ENCODE peak calls at places on chromosomes 5 and 9, in seven cellular contexts. One of them, this sample, is unnamed.
A peak's percentile ranks its signal among the peaks of the same experiment; 100 is the strongest.

GRCh38 chr9:116280529-116280928 is 126.9 kb downstream of the PAPPA start:
- DNase-seq in right cardiac atrium: no peak
- DNase-seq in posterior cingulate gyrus: no peak
- DNase-seq in tibial artery: no peak
- DNase-seq in NCI-H1092 treated with DMSO at 0.1 percent for 48 hours: no peak
- DNase-seq in GM04503: no peak
- DNase-seq in NCI-H446: no peak
- DNase-seq in this sample: no peak

GRCh38 chr5:166505086-166505485 is 1786.4 kb upstream of the WWC1 start:
- DNase-seq in NCI-H1092 treated with DMSO at 0.1 percent for 48 hours: peak; percentile 90
- DNase-seq in right cardiac atrium: no peak
- DNase-seq in tibial artery: no peak
- DNase-seq in NCI-H446: no peak
- DNase-seq in posterior cingulate gyrus: no peak
- DNase-seq in GM04503: no peak
- DNase-seq in this sample: no peak

GRCh38 chr9:105264380-105264779 is 19.9 kb downstream of the SLC44A1 start:
- DNase-seq in right cardiac atrium: no peak
- DNase-seq in GM04503: no peak
- DNase-seq in NCI-H1092 treated with DMSO at 0.1 percent for 48 hours: no peak
- DNase-seq in posterior cingulate gyrus: no peak
- DNase-seq in tibial artery: no peak
- DNase-seq in NCI-H446: no peak
- DNase-seq in this sample: no peak

GRCh38 chr9:35448511-35448910 is 41.4 kb upstream of the RUSC2 start:
- DNase-seq in right cardiac atrium: no peak
- DNase-seq in posterior cingulate gyrus: no peak
- DNase-seq in NCI-H446: no peak
- DNase-seq in GM04503: no peak
- DNase-seq in tibial artery: no peak
- DNase-seq in NCI-H1092 treated with DMSO at 0.1 percent for 48 hours: no peak
- DNase-seq in this sample: no peak

GRCh38 chr5:149206524-149207141 is 65.0 kb upstream of the AFAP1L1 start:
- DNase-seq in tibial artery: no peak
- DNase-seq in GM04503: no peak
- DNase-seq in NCI-H1092 treated with DMSO at 0.1 percent for 48 hours: no peak
- DNase-seq in posterior cingulate gyrus: no peak
- DNase-seq in right cardiac atrium: peak; percentile 61
- DNase-seq in NCI-H446: no peak
- DNase-seq in this sample: no peak

GRCh38 chr5:14757853-14758252 is 93.3 kb downstream of the OTULIN start:
- DNase-seq in NCI-H1092 treated with DMSO at 0.1 percent for 48 hours: no peak
- DNase-seq in right cardiac atrium: no peak
- DNase-seq in GM04503: no peak
- DNase-seq in tibial artery: no peak
- DNase-seq in posterior cingulate gyrus: no peak
- DNase-seq in NCI-H446: no peak
- DNase-seq in this sample: no peak

GRCh38 chr9:128275198-128276007 is at the start of gene GOLGA2:
- DNase-seq in right cardiac atrium: peak; percentile 70
- DNase-seq in GM04503: no peak
- DNase-seq in tibial artery: no peak
- DNase-seq in NCI-H1092 treated with DMSO at 0.1 percent for 48 hours: no peak
- DNase-seq in NCI-H446: no peak
- DNase-seq in posterior cingulate gyrus: no peak
- DNase-seq in this sample: no peak

GRCh38 chr9:74872619-74873233 is 15.0 kb downstream of the TRPM6 start:
- DNase-seq in NCI-H446: no peak
- DNase-seq in NCI-H1092 treated with DMSO at 0.1 percent for 48 hours: no peak
- DNase-seq in GM04503: no peak
- DNase-seq in tibial artery: no peak
- DNase-seq in posterior cingulate gyrus: no peak
- DNase-seq in right cardiac atrium: no peak
- DNase-seq in this sample: no peak

GRCh38 chr5:164235176-164235914 is 729.9 kb downstream of the MAT2B start:
- DNase-seq in posterior cingulate gyrus: no peak
- DNase-seq in tibial artery: no peak
- DNase-seq in right cardiac atrium: no peak
- DNase-seq in NCI-H446: no peak
- DNase-seq in GM04503: no peak
- DNase-seq in NCI-H1092 treated with DMSO at 0.1 percent for 48 hours: no peak
- DNase-seq in this sample: no peak

GRCh38 chr5:1732238-1732880 is 67.3 kb downstream of the MRPL36 start:
- DNase-seq in GM04503: no peak
- DNase-seq in tibial artery: peak; percentile 56
- DNase-seq in NCI-H1092 treated with DMSO at 0.1 percent for 48 hours: no peak
- DNase-seq in posterior cingulate gyrus: no peak
- DNase-seq in right cardiac atrium: no peak
- DNase-seq in NCI-H446: no peak
- DNase-seq in this sample: no peak

GRCh38 chr5:137997726-137998213 is 35.1 kb downstream of the FAM13B start:
- DNase-seq in GM04503: no peak
- DNase-seq in tibial artery: no peak
- DNase-seq in NCI-H446: no peak
- DNase-seq in right cardiac atrium: no peak
- DNase-seq in NCI-H1092 treated with DMSO at 0.1 percent for 48 hours: no peak
- DNase-seq in posterior cingulate gyrus: no peak
- DNase-seq in this sample: peak; percentile 0

GRCh38 chr9:83047839-83048775 is 14.8 kb downstream of the RASEF start:
- DNase-seq in posterior cingulate gyrus: no peak
- DNase-seq in NCI-H1092 treated with DMSO at 0.1 percent for 48 hours: no peak
- DNase-seq in right cardiac atrium: no peak
- DNase-seq in NCI-H446: peak; percentile 29
- DNase-seq in tibial artery: no peak
- DNase-seq in GM04503: no peak
- DNase-seq in this sample: no peak

GRCh38 chr5:132011561-132012384 is at the start of gene ACSL6:
- DNase-seq in tibial artery: peak; percentile 60
- DNase-seq in posterior cingulate gyrus: no peak
- DNase-seq in right cardiac atrium: peak; percentile 28
- DNase-seq in NCI-H446: no peak
- DNase-seq in GM04503: no peak
- DNase-seq in NCI-H1092 treated with DMSO at 0.1 percent for 48 hours: no peak
- DNase-seq in this sample: no peak

GRCh38 chr9:128903079-128903461 is 17.7 kb upstream of the PHYHD1 start:
- DNase-seq in right cardiac atrium: no peak
- DNase-seq in NCI-H1092 treated with DMSO at 0.1 percent for 48 hours: no peak
- DNase-seq in posterior cingulate gyrus: no peak
- DNase-seq in NCI-H446: no peak
- DNase-seq in tibial artery: no peak
- DNase-seq in GM04503: no peak
- DNase-seq in this sample: no peak

GRCh38 chr9:131754846-131755245 is 15.0 kb upstream of the RAPGEF1 start:
- DNase-seq in NCI-H1092 treated with DMSO at 0.1 percent for 48 hours: no peak
- DNase-seq in GM04503: no peak
- DNase-seq in right cardiac atrium: no peak
- DNase-seq in tibial artery: no peak
- DNase-seq in posterior cingulate gyrus: no peak
- DNase-seq in NCI-H446: no peak
- DNase-seq in this sample: no peak

GRCh38 chr9:126989847-126990821 is 75.6 kb downstream of the RALGPS1 start:
- DNase-seq in tibial artery: peak; percentile 89
- DNase-seq in NCI-H446: no peak
- DNase-seq in GM04503: no peak
- DNase-seq in posterior cingulate gyrus: no peak
- DNase-seq in NCI-H1092 treated with DMSO at 0.1 percent for 48 hours: no peak
- DNase-seq in right cardiac atrium: peak; percentile 79
- DNase-seq in this sample: no peak

GRCh38 chr9:14563902-14564578 is 129.2 kb downstream of the ZDHHC21 start:
- DNase-seq in GM04503: no peak
- DNase-seq in NCI-H446: peak; percentile 97
- DNase-seq in NCI-H1092 treated with DMSO at 0.1 percent for 48 hours: peak; percentile 69
- DNase-seq in posterior cingulate gyrus: no peak
- DNase-seq in tibial artery: no peak
- DNase-seq in right cardiac atrium: no peak
- DNase-seq in this sample: no peak

GRCh38 chr5:91224459-91224858 is 158.7 kb downstream of the ARRDC3 start:
- DNase-seq in posterior cingulate gyrus: no peak
- DNase-seq in NCI-H446: no peak
- DNase-seq in GM04503: no peak
- DNase-seq in right cardiac atrium: no peak
- DNase-seq in NCI-H1092 treated with DMSO at 0.1 percent for 48 hours: no peak
- DNase-seq in tibial artery: no peak
- DNase-seq in this sample: no peak

GRCh38 chr5:1294839-1295649 is at the start of gene TERT:
- DNase-seq in right cardiac atrium: no peak
- DNase-seq in posterior cingulate gyrus: no peak
- DNase-seq in NCI-H1092 treated with DMSO at 0.1 percent for 48 hours: no peak
- DNase-seq in tibial artery: no peak
- DNase-seq in GM04503: no peak
- DNase-seq in NCI-H446: no peak
- DNase-seq in this sample: peak; percentile 86

GRCh38 chr5:76084496-76085285 is 1.5 kb downstream of the SV2C start:
- DNase-seq in GM04503: no peak
- DNase-seq in right cardiac atrium: no peak
- DNase-seq in tibial artery: no peak
- DNase-seq in NCI-H1092 treated with DMSO at 0.1 percent for 48 hours: no peak
- DNase-seq in NCI-H446: no peak
- DNase-seq in posterior cingulate gyrus: no peak
- DNase-seq in this sample: no peak

GRCh38 chr5:178126556-178126955 is 4.3 kb upstream of the RMND5B start:
- DNase-seq in posterior cingulate gyrus: no peak
- DNase-seq in tibial artery: no peak
- DNase-seq in GM04503: no peak
- DNase-seq in right cardiac atrium: no peak
- DNase-seq in NCI-H446: no peak
- DNase-seq in NCI-H1092 treated with DMSO at 0.1 percent for 48 hours: no peak
- DNase-seq in this sample: no peak

GRCh38 chr5:52811067-52811749 is 23.5 kb downstream of the ITGA1 start:
- DNase-seq in GM04503: no peak
- DNase-seq in right cardiac atrium: peak; percentile 20
- DNase-seq in NCI-H446: no peak
- DNase-seq in NCI-H1092 treated with DMSO at 0.1 percent for 48 hours: no peak
- DNase-seq in tibial artery: peak; percentile 73
- DNase-seq in posterior cingulate gyrus: no peak
- DNase-seq in this sample: no peak

This sample was measured in activated CD4-positive, alpha-beta T cell treated with anti-CD3 and anti-CD28 coated beads for 24 hours.